ENCODE peak calls at places on chromosomes 1 and 21, in four cellular contexts. H is H1; C is stimulated activated CD8-positive, alpha-beta memory T cell treated with anti-CD3 and anti-CD28 coated beads, Interleukin-4, amount 100 ng/mL, for 24 hours; J is fibroblast of the conjunctiva. W is an unnamed sample.

GRCh38 chr1:240462766-240463410 is 149.1 kb downstream of the GREM2 start:
- DNase-seq in C (no peak), H (no peak), J (no peak), W (no peak)

GRCh38 chr1:183244466-183244865 is 58.4 kb downstream of the LAMC2 start:
- DNase-seq in J (peak), H (no peak), C (no peak), W (no peak)

GRCh38 chr1:224503161-224504118 is 68.8 kb upstream of the WDR26 start:
- DNase-seq in J (peak), C (no peak), H (peak), W (peak)

GRCh38 chr1:108009603-108010195 is 44.7 kb upstream of the VAV3 start:
- DNase-seq in H (no peak), J (no peak), C (no peak), W (peak)

GRCh38 chr1:15848929-15849774 is 1.6 kb downstream of the SPEN start:
- DNase-seq in C (peak), H (peak), J (peak), W (peak)

GRCh38 chr21:14739590-14739989 is 193.5 kb upstream of the SAMSN1 start:
- DNase-seq in C (no peak), J (no peak), H (no peak), W (no peak)

GRCh38 chr1:198042168-198042567 is 114.6 kb upstream of the NEK7 start:
- DNase-seq in C (no peak), J (no peak), H (no peak), W (no peak)

GRCh38 chr1:94039514-94039870 is 81.5 kb downstream of the ABCA4 start:
- DNase-seq in C (peak), H (peak), J (peak), W (peak)

GRCh38 chr1:170665625-170666024 is 1.7 kb downstream of the PRRX1 start:
- DNase-seq in H (peak), C (no peak), J (no peak), W (no peak)

GRCh38 chr1:53550201-53550741 is 91.1 kb downstream of the DMRTB1 start:
- DNase-seq in C (no peak), H (no peak), J (no peak), W (no peak)

GRCh38 chr1:58788259-58788658 is 4.4 kb upstream of the JUN start:
- DNase-seq in H (no peak), C (no peak), J (no peak), W (no peak)

GRCh38 chr1:28291711-28292110 is 32.4 kb downstream of the SESN2 start:
- DNase-seq in J (no peak), C (no peak), H (no peak), W (no peak)